ENCODE peak calls at places on chromosomes 7 and 10, in seven cellular contexts. O is GM23338, L is IMR-90, Z is dorsolateral prefrontal cortex, I is upper lobe of left lung, H is brain microvascular endothelial cell, Q is sigmoid colon. M is an unnamed sample.

GRCh38 chr10:104680467-104681401 is 39.6 kb downstream of the SORCS3 start:
- DNase-seq in O (peak; percentile 70), I (peak; percentile 36), H (no peak), Q (no peak), L (no peak), Z (peak; percentile 87), M (peak; percentile 23)

GRCh38 chr7:44772867-44773266 is 23.6 kb upstream of the PPIA start:
- DNase-seq in Q (no peak), Z (no peak), L (no peak), O (peak; percentile 59), H (no peak), I (no peak), M (no peak)

GRCh38 chr7:104845541-104845940 is 168.5 kb upstream of the KMT2E start:
- DNase-seq in O (no peak), H (no peak), Q (no peak), L (no peak), Z (peak; percentile 50), I (no peak), M (no peak)

GRCh38 chr7:158997110-158997453 is 140.7 kb downstream of the DYNC2I1 start:
- DNase-seq in H (no peak), L (no peak), I (no peak), Z (no peak), Q (no peak), O (peak; percentile 40), M (no peak)

GRCh38 chr10:122010405-122011050 is 21.6 kb downstream of the TACC2 start:
- DNase-seq in H (no peak), L (no peak), Q (no peak), Z (no peak), I (no peak), O (no peak), M (no peak)

GRCh38 chr7:50335230-50335794 is 30.8 kb downstream of the IKZF1 start:
- DNase-seq in Q (no peak), I (no peak), Z (no peak), O (no peak), H (no peak), L (no peak), M (no peak)

GRCh38 chr10:8023321-8023720 is 31.2 kb upstream of the GATA3 start:
- DNase-seq in Q (no peak), O (no peak), Z (no peak), H (no peak), I (no peak), L (no peak), M (no peak)

GRCh38 chr10:34628174-34628802 is 186.8 kb downstream of the PARD3 start:
- DNase-seq in L (peak; percentile 46), H (peak; percentile 58), Q (peak; percentile 76), Z (no peak), I (no peak), O (no peak), M (no peak)

GRCh38 chr7:49822862-49823261 is 49.4 kb downstream of the VWC2 start:
- DNase-seq in H (no peak), I (no peak), Q (no peak), O (no peak), Z (no peak), L (no peak), M (no peak)

GRCh38 chr7:129859188-129859587 is 93.6 kb downstream of the UBE2H start:
- DNase-seq in I (no peak), Z (no peak), O (no peak), L (peak; percentile 15), H (peak; percentile 26), Q (no peak), M (no peak)

GRCh38 chr10:4051011-4051407 is 266.0 kb upstream of the KLF6 start:
- DNase-seq in Q (peak; percentile 90), H (no peak), O (no peak), L (peak; percentile 58), I (no peak), Z (no peak), M (no peak)

GRCh38 chr7:23712368-23713284 is 2.6 kb downstream of the STK31 start:
- DNase-seq in H (peak; percentile 6), Q (no peak), Z (no peak), L (peak; percentile 78), O (peak; percentile 76), I (no peak), M (no peak)
- TF ChIP-seq CTCF in H (peak; percentile 14), Q (peak; percentile 33), Z (peak; percentile 79), L (peak; percentile 87), O (peak; percentile 63), I (peak; percentile 53), M (peak; percentile 33)

GRCh38 chr7:25822823-25823222 is 329.2 kb upstream of the NFE2L3 start:
- DNase-seq in Z (no peak), Q (no peak), L (no peak), I (no peak), H (no peak), O (no peak), M (no peak)
- H3K4me3 ChIP-seq in Z (no peak overlapping the region), Q (no peak overlapping the region), L (no peak overlapping the region), I (no peak overlapping the region), H (no peak overlapping the region), O (no peak overlapping the region), M (no peak overlapping the region)

GRCh38 chr7:151783958-151784575 is 92.8 kb downstream of the PRKAG2 start:
- DNase-seq in I (no peak), Q (no peak), Z (no peak), O (no peak), L (no peak), H (no peak), M (no peak)
- H3K27me3 ChIP-seq in I (no peaks in the 10 kb centered on the region), Q (no peaks in the 10 kb centered on the region), Z (no peaks in the 10 kb centered on the region), O (peaks cover 7% of the 10 kb centered on the region), L (peaks cover 35% of the 10 kb centered on the region), H (peaks cover 2% of the 10 kb centered on the region), M (peaks cover 10% of the 10 kb centered on the region)

DNA sequence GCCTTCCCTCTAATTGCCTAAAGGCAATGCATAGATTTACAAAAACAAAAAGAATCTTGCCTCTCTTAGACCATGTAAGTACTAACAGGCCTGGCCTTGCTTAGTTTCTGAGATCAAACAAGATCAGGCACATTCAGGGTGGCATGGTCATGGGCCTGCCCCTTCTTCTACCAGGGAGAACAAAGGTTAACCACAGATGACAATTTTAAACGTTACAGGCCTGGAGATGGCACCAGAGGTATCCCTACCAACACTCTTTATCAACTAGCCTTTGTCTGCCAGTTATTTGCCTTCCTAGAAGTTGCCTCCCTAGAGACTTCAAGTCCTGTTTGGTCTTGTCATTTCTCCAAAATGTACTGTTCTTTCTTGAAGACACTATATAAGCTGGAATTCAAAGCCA is 252.6 kb downstream of the DOCK4 start:
- DNase-seq in H (no peak), L (no peak), Z (no peak), Q (no peak), I (no peak), O (peak; percentile 45), M (no peak)
- TF ChIP-seq CTCF in H (no peak), L (no peak), Z (peak; percentile 47), Q (no peak), I (no peak), O (peak; percentile 58), M (no peak)

M was measured in kidney epithelial cell.